ENCODE peak calls at places on chromosome 13, in six cellular contexts. One of them, this sample, is unnamed.

GRCh38 chr13:44243198-44243852 is 130.3 kb upstream of the SERP2 start:
- ATAC-seq in upper lobe of left lung: peak
- ATAC-seq in HepG2: peak
- ATAC-seq in K562: peak
- ATAC-seq in A549: no peak
- ATAC-seq in GM12878: peak
- ATAC-seq in this sample: peak

GRCh38 chr13:38202730-38203129 is 146.9 kb upstream of the UFM1 start:
- ATAC-seq in upper lobe of left lung: no peak
- ATAC-seq in HepG2: no peak
- ATAC-seq in K562: no peak
- ATAC-seq in A549: no peak
- ATAC-seq in GM12878: no peak
- ATAC-seq in this sample: no peak

GRCh38 chr13:75705395-75705794 is 69.3 kb downstream of the LMO7 start:
- ATAC-seq in upper lobe of left lung: peak
- ATAC-seq in HepG2: no peak
- ATAC-seq in K562: no peak
- ATAC-seq in A549: peak
- ATAC-seq in GM12878: peak
- ATAC-seq in this sample: no peak

GRCh38 chr13:98848736-98849135 is 96.3 kb upstream of the SLC15A1 start:
- ATAC-seq in upper lobe of left lung: no peak
- ATAC-seq in HepG2: no peak
- ATAC-seq in K562: no peak
- ATAC-seq in A549: no peak
- ATAC-seq in GM12878: no peak
- ATAC-seq in this sample: no peak

GRCh38 chr13:73198888-73199497 is 140.2 kb downstream of the KLF5 start:
- ATAC-seq in upper lobe of left lung: no peak
- ATAC-seq in HepG2: peak
- ATAC-seq in K562: no peak
- ATAC-seq in A549: no peak
- ATAC-seq in GM12878: no peak
- ATAC-seq in this sample: no peak

GRCh38 chr13:32178763-32179162 is 136.4 kb downstream of the ZAR1L start:
- ATAC-seq in upper lobe of left lung: no peak
- ATAC-seq in HepG2: no peak
- ATAC-seq in K562: no peak
- ATAC-seq in A549: no peak
- ATAC-seq in GM12878: no peak
- ATAC-seq in this sample: no peak

GRCh38 chr13:101917833-101918755 is 465.6 kb downstream of the ITGBL1 start:
- ATAC-seq in upper lobe of left lung: no peak
- ATAC-seq in HepG2: peak
- ATAC-seq in K562: no peak
- ATAC-seq in A549: peak
- ATAC-seq in GM12878: peak
- ATAC-seq in this sample: no peak

GRCh38 chr13:44680746-44681355 is 104.7 kb upstream of the TSC22D1 start:
- ATAC-seq in upper lobe of left lung: no peak
- ATAC-seq in HepG2: no peak
- ATAC-seq in K562: no peak
- ATAC-seq in A549: no peak
- ATAC-seq in GM12878: peak
- ATAC-seq in this sample: no peak

GRCh38 chr13:112158961-112159360 is 92.0 kb downstream of the SOX1 start:
- ATAC-seq in upper lobe of left lung: no peak
- ATAC-seq in HepG2: peak
- ATAC-seq in K562: no peak
- ATAC-seq in A549: no peak
- ATAC-seq in GM12878: no peak
- ATAC-seq in this sample: no peak

GRCh38 chr13:99439048-99439447 is 62.2 kb upstream of the TM9SF2 start:
- ATAC-seq in upper lobe of left lung: peak
- ATAC-seq in HepG2: no peak
- ATAC-seq in K562: no peak
- ATAC-seq in A549: no peak
- ATAC-seq in GM12878: no peak
- ATAC-seq in this sample: no peak

GRCh38 chr13:28442872-28443271 is 52.1 kb downstream of the FLT1 start:
- ATAC-seq in upper lobe of left lung: no peak
- ATAC-seq in HepG2: no peak
- ATAC-seq in K562: no peak
- ATAC-seq in A549: no peak
- ATAC-seq in GM12878: no peak
- ATAC-seq in this sample: no peak

GRCh38 chr13:99307648-99308339 is 595 bp upstream of the GPR183 start:
- ATAC-seq in upper lobe of left lung: peak
- ATAC-seq in HepG2: no peak
- ATAC-seq in K562: peak
- ATAC-seq in A549: peak
- ATAC-seq in GM12878: peak
- ATAC-seq in this sample: no peak

GRCh38 chr13:50244913-50245574 is 229.8 kb downstream of the KCNRG start:
- ATAC-seq in upper lobe of left lung: peak
- ATAC-seq in HepG2: peak
- ATAC-seq in K562: peak
- ATAC-seq in A549: peak
- ATAC-seq in GM12878: peak
- ATAC-seq in this sample: no peak

GRCh38 chr13:25165664-25166063 is 6.4 kb downstream of the AMER2 start:
- ATAC-seq in upper lobe of left lung: no peak
- ATAC-seq in HepG2: no peak
- ATAC-seq in K562: no peak
- ATAC-seq in A549: no peak
- ATAC-seq in GM12878: no peak
- ATAC-seq in this sample: no peak

GRCh38 chr13:109400192-109400591 is 386.2 kb downstream of the IRS2 start:
- ATAC-seq in upper lobe of left lung: no peak
- ATAC-seq in HepG2: no peak
- ATAC-seq in K562: no peak
- ATAC-seq in A549: no peak
- ATAC-seq in GM12878: no peak
- ATAC-seq in this sample: no peak

GRCh38 chr13:106232680-106233079 is 302.8 kb downstream of the EFNB2 start:
- ATAC-seq in upper lobe of left lung: no peak
- ATAC-seq in HepG2: no peak
- ATAC-seq in K562: no peak
- ATAC-seq in A549: no peak
- ATAC-seq in GM12878: no peak
- ATAC-seq in this sample: no peak

GRCh38 chr13:44660050-44660449 is 83.9 kb upstream of the TSC22D1 start:
- ATAC-seq in upper lobe of left lung: no peak
- ATAC-seq in HepG2: no peak
- ATAC-seq in K562: no peak
- ATAC-seq in A549: no peak
- ATAC-seq in GM12878: no peak
- ATAC-seq in this sample: no peak

GRCh38 chr13:72745260-72745659 is 17.5 kb downstream of the BORA start:
- ATAC-seq in upper lobe of left lung: no peak
- ATAC-seq in HepG2: no peak
- ATAC-seq in K562: no peak
- ATAC-seq in A549: no peak
- ATAC-seq in GM12878: peak
- ATAC-seq in this sample: no peak

GRCh38 chr13:99267927-99268326 is 9.7 kb upstream of the GPR18 start:
- ATAC-seq in upper lobe of left lung: no peak
- ATAC-seq in HepG2: no peak
- ATAC-seq in K562: peak
- ATAC-seq in A549: no peak
- ATAC-seq in GM12878: no peak
- ATAC-seq in this sample: no peak

GRCh38 chr13:28110414-28110813 is 10.0 kb upstream of the FLT3 start:
- ATAC-seq in upper lobe of left lung: no peak
- ATAC-seq in HepG2: no peak
- ATAC-seq in K562: no peak
- ATAC-seq in A549: peak
- ATAC-seq in GM12878: no peak
- ATAC-seq in this sample: no peak

GRCh38 chr13:35472308-35473008 is 4.0 kb downstream of the MAB21L1 start:
- ATAC-seq in upper lobe of left lung: no peak
- ATAC-seq in HepG2: no peak
- ATAC-seq in K562: no peak
- ATAC-seq in A549: no peak
- ATAC-seq in GM12878: no peak
- ATAC-seq in this sample: no peak

GRCh38 chr13:39406688-39407087 is 196.3 kb downstream of the LHFPL6 start:
- ATAC-seq in upper lobe of left lung: no peak
- ATAC-seq in HepG2: no peak
- ATAC-seq in K562: no peak
- ATAC-seq in A549: no peak
- ATAC-seq in GM12878: peak
- ATAC-seq in this sample: no peak

GRCh38 chr13:98478134-98479129 is 98.5 kb downstream of the STK24 start:
- ATAC-seq in upper lobe of left lung: no peak
- ATAC-seq in HepG2: no peak
- ATAC-seq in K562: peak
- ATAC-seq in A549: no peak
- ATAC-seq in GM12878: peak
- ATAC-seq in this sample: no peak

DNA sequence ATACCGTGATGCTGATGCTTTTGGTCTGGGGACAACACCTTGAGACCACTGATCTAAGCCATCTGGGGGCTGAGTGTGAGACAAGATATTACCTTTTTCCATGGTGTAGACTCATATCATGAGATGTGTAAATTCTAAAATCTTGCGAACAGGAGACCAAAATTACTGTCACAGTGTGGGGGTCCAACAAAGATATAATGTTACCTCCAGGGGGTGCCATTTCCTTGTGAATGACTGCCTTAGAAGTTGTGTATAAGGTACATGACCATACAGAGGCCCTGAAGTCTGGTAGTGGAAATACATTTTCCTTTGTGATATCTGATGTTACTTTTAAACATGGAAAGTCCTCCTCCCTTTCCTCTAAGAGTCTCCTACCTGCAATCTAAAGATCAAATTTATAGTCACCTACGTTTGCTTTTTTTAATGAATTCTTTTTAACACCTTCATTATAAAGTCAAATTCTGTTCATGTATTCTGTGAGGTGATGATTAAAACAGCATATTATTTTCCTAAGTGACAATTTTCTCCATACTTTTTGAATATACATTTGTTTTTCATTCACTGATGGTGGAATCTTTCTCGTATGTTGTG is 113.5 kb downstream of the RFC3 start:
- ATAC-seq in upper lobe of left lung: peak
- ATAC-seq in HepG2: peak
- ATAC-seq in K562: peak
- ATAC-seq in A549: no peak
- ATAC-seq in GM12878: peak
- ATAC-seq in this sample: no peak
- TF ChIP-seq EP300 in upper lobe of left lung: no peak
- TF ChIP-seq EP300 in HepG2: no peak
- TF ChIP-seq EP300 in K562: no peak
- TF ChIP-seq EP300 in A549: no peak
- TF ChIP-seq EP300 in GM12878: no peak
- TF ChIP-seq EP300 in this sample: no peak

GRCh38 chr13:80400834-80401450 is 60.0 kb upstream of the SPRY2 start:
- ATAC-seq in upper lobe of left lung: no peak
- ATAC-seq in HepG2: no peak
- ATAC-seq in K562: no peak
- ATAC-seq in A549: no peak
- ATAC-seq in GM12878: peak
- ATAC-seq in this sample: no peak

GRCh38 chr13:80399340-80400163 is 58.6 kb upstream of the SPRY2 start:
- ATAC-seq in upper lobe of left lung: peak
- ATAC-seq in HepG2: no peak
- ATAC-seq in K562: no peak
- ATAC-seq in A549: no peak
- ATAC-seq in GM12878: peak
- ATAC-seq in this sample: no peak

DNA sequence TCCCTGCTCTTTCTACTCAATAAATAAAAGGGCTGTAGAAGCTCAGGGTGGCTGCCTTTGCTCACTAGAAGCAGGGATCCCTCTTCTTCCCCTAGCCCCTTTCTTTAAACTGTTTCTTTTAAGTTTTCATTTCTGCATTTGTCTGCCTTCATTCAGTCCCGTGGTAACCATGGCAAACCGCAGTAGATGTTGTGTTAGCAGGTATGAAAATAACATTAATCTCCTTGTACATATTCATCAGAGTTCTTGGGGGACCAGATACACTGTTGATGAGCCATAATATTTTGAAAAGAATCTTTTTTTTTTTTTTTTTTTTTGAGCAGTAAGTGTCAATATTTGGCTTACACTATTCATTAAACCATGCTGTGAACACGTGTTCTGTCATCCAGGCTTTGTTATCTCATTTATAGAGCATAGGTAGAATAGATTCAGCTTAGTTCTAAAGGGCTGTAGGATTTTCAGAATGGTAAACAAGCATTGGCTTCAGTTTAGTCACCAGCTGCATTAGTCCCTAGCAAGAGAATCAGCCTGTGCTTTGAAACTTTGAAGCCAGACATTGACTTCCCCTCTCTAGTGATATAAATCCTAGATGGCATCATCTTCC is 59.3 kb upstream of the SPRY2 start:
- ATAC-seq in upper lobe of left lung: no peak
- ATAC-seq in HepG2: no peak
- ATAC-seq in K562: no peak
- ATAC-seq in A549: no peak
- ATAC-seq in GM12878: peak
- ATAC-seq in this sample: no peak
- H3K27ac ChIP-seq in upper lobe of left lung: peak
- H3K27ac ChIP-seq in HepG2: no peak
- H3K27ac ChIP-seq in K562: no peak
- H3K27ac ChIP-seq in A549: no peak
- H3K27ac ChIP-seq in GM12878: no peak
- H3K27ac ChIP-seq in this sample: no peak

DNA sequence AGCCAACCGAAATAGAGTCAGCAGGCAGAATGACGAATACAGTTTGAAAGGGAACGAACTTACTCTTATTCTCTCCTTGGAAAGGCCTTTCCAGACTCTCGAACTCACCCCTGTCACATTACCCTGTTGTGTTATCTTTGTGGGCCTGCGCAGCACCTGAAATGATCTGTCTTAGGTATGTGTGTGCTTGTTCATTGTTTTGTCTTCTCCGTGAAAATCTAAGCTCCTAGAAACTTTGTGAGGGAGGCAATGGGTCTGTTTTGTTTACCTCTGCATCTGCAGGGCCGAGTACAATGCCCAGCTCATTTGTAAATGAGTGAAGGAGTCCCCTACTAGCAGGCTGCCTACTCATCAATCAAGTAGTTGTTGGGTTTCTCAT is 19.6 kb downstream of the HMGB1 start:
- ATAC-seq in upper lobe of left lung: peak
- ATAC-seq in HepG2: peak
- ATAC-seq in K562: no peak
- ATAC-seq in A549: no peak
- ATAC-seq in GM12878: peak
- ATAC-seq in this sample: no peak
- H3K4me3 ChIP-seq in upper lobe of left lung: no peak
- H3K4me3 ChIP-seq in HepG2: peak
- H3K4me3 ChIP-seq in K562: no peak
- H3K4me3 ChIP-seq in A549: no peak
- H3K4me3 ChIP-seq in GM12878: peak
- H3K4me3 ChIP-seq in this sample: peak

DNA sequence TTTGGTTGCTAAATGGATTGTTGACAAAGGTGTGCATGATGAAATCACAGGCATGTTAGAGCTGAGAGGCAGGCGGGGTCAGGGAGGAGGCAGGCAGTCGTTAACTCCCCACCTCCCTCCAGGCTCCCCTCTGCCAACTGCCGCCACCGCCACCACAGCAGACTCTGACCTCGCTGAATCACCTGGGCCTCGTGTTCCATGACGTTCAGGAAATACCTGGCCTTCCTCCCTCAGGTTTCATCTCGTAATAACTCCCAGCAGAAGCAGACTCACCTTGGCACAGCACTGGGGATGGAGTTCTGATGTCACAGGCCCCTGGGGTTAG is 198.5 kb downstream of the KATNAL1 start:
- ATAC-seq in upper lobe of left lung: peak
- ATAC-seq in HepG2: peak
- ATAC-seq in K562: no peak
- ATAC-seq in A549: no peak
- ATAC-seq in GM12878: no peak
- ATAC-seq in this sample: no peak
- TF ChIP-seq EP300 in upper lobe of left lung: peak
- TF ChIP-seq EP300 in HepG2: no peak
- TF ChIP-seq EP300 in K562: no peak
- TF ChIP-seq EP300 in A549: no peak
- TF ChIP-seq EP300 in GM12878: no peak
- TF ChIP-seq EP300 in this sample: no peak

This sample was measured in gastroesophageal sphincter.